ENCODE peak calls at places on chromosomes 6 and 20, in four cellular contexts. H, X, Q and V are unnamed samples.

GRCh38 chr6:125942677-125943527 is 13.7 kb upstream of the HINT3 start:
- DNase-seq in X (peak), H (no peak), Q (no peak), V (peak)

GRCh38 chr20:25272223-25273000 is 24.5 kb downstream of the PYGB start:
- DNase-seq in X (no peak), H (no peak), Q (no peak), V (no peak)

GRCh38 chr6:45192556-45192955 is 135.6 kb upstream of the RUNX2 start:
- DNase-seq in H (no peak), Q (no peak), X (peak), V (no peak)

GRCh38 chr20:44752099-44752931 is 6.7 kb downstream of the KCNK15 start:
- DNase-seq in Q (no peak), H (no peak), X (no peak), V (no peak)

GRCh38 chr20:17841751-17842191 is 126.8 kb downstream of the SNX5 start:
- DNase-seq in Q (no peak), H (no peak), X (peak), V (no peak)

GRCh38 chr20:57079016-57080005 is 187.1 kb downstream of the BMP7 start:
- DNase-seq in H (no peak), Q (no peak), X (no peak), V (no peak)

GRCh38 chr6:16637635-16638034 is 123.6 kb downstream of the ATXN1 start:
- DNase-seq in H (no peak), X (no peak), Q (no peak), V (no peak)

GRCh38 chr20:61683721-61684120 is 382.0 kb downstream of the TAF4 start:
- DNase-seq in H (no peak), Q (no peak), X (no peak), V (no peak)

GRCh38 chr6:107866606-107867301 is 42.6 kb upstream of the SCML4 start:
- DNase-seq in H (no peak), X (peak), Q (no peak), V (peak)

GRCh38 chr20:10469599-10469998 is 34.5 kb downstream of the SLX4IP start:
- DNase-seq in H (peak), X (peak), Q (no peak), V (peak)

GRCh38 chr6:41767112-41767946 is 12.4 kb downstream of the FRS3 start:
- DNase-seq in X (peak), H (no peak), Q (no peak), V (peak)

GRCh38 chr6:31009731-31010130 is 543 bp upstream of the MUC22 start:
- DNase-seq in H (no peak), X (no peak), Q (no peak), V (no peak)

GRCh38 chr20:31551581-31552081 is 37.4 kb downstream of the HM13 start:
- DNase-seq in H (no peak), Q (no peak), X (no peak), V (no peak)

GRCh38 chr20:18272451-18272850 is 15.9 kb upstream of the ZNF133 start:
- DNase-seq in X (no peak), Q (no peak), H (no peak), V (peak)

GRCh38 chr6:165987483-165988305 is 180.0 kb downstream of the TBXT start:
- DNase-seq in Q (peak), X (peak), H (no peak), V (peak)

GRCh38 chr6:107569456-107569855 is 79.5 kb downstream of the SOBP start:
- DNase-seq in X (no peak), Q (no peak), H (no peak), V (no peak)

GRCh38 chr6:166097914-166098522 is 69.6 kb downstream of the TBXT start:
- DNase-seq in Q (peak), X (peak), H (peak), V (peak)

GRCh38 chr20:44496976-44497375 is 21.3 kb downstream of the TTPAL start:
- DNase-seq in Q (no peak), H (peak), X (peak), V (no peak)

GRCh38 chr6:28474441-28475219 is 31.3 kb upstream of the ZSCAN23 start:
- DNase-seq in H (peak), X (peak), Q (no peak), V (peak)

GRCh38 chr20:1950836-1951235 is 43.0 kb downstream of the PDYN start:
- DNase-seq in X (no peak), Q (no peak), H (no peak), V (peak)

GRCh38 chr6:31351734-31352496 is 5.1 kb downstream of the HLA-B start:
- DNase-seq in X (no peak), H (no peak), Q (no peak), V (no peak)

GRCh38 chr20:41443667-41444066 is 77.0 kb upstream of the EMILIN3 start:
- DNase-seq in X (no peak), H (no peak), Q (no peak), V (no peak)

GRCh38 chr20:41391587-41392001 is 25.0 kb upstream of the EMILIN3 start:
- DNase-seq in X (no peak), Q (no peak), H (no peak), V (peak)

GRCh38 chr6:131924881-131925474 is 26.2 kb downstream of the CCN2 start:
- DNase-seq in X (peak), H (no peak), Q (no peak), V (peak)

GRCh38 chr6:170232186-170233002 is 58.5 kb downstream of the DLL1 start:
- DNase-seq in H (no peak), X (peak), Q (no peak), V (no peak)

GRCh38 chr6:127855542-127856159 is 45.2 kb downstream of the THEMIS start:
- DNase-seq in X (peak), Q (no peak), H (no peak), V (peak)

GRCh38 chr20:38128691-38129090 is 36.4 kb downstream of the TGM2 start:
- DNase-seq in H (no peak), X (no peak), Q (no peak), V (no peak)

GRCh38 chr6:73585566-73586415 is 65.0 kb upstream of the EEF1A1 start:
- DNase-seq in H (no peak), X (peak), Q (peak), V (peak)

GRCh38 chr6:93567164-93567563 is 147.8 kb upstream of the EPHA7 start:
- DNase-seq in X (no peak), Q (no peak), H (no peak), V (no peak)

GRCh38 chr6:164114656-164115055 is 700.1 kb downstream of the QKI start:
- DNase-seq in X (no peak), H (no peak), Q (no peak), V (no peak)

GRCh38 chr6:5695260-5696245 is 311.2 kb downstream of the NRN1 start:
- DNase-seq in X (peak), Q (no peak), H (no peak), V (peak)

GRCh38 chr6:37125779-37126553 is 44.0 kb upstream of the PIM1 start:
- DNase-seq in X (no peak), Q (peak), H (peak), V (peak)

GRCh38 chr6:27994616-27995015 is 37.6 kb downstream of the OR2B6 start:
- DNase-seq in X (no peak), Q (no peak), H (no peak), V (no peak)

GRCh38 chr20:17646209-17646717 is 35.8 kb downstream of the RRBP1 start:
- DNase-seq in H (no peak), X (no peak), Q (no peak), V (no peak)

GRCh38 chr20:43969501-43969900 is 54.8 kb downstream of the TOX2 start:
- DNase-seq in H (no peak), X (no peak), Q (no peak), V (no peak)

GRCh38 chr6:7312616-7313504 is at the start of gene SSR1:
- DNase-seq in H (peak), Q (peak), X (peak), V (peak)
- H3K23ac ChIP-seq in H (no peak), Q (no peak), X (peak), V (no peak)

GRCh38 chr6:169161572-169162167 is 92.0 kb downstream of the THBS2 start:
- DNase-seq in H (no peak), Q (no peak), X (peak), V (no peak)

GRCh38 chr6:169160855-169161560 is 92.6 kb downstream of the THBS2 start:
- DNase-seq in Q (no peak), H (no peak), X (no peak), V (no peak)

GRCh38 chr6:169159331-169159730 is 94.3 kb downstream of the THBS2 start:
- DNase-seq in H (no peak), X (no peak), Q (no peak), V (no peak)

GRCh38 chr6:169158750-169159149 is 94.9 kb downstream of the THBS2 start:
- DNase-seq in Q (no peak), H (no peak), X (peak), V (peak)

GRCh38 chr6:169160091-169160854 is 93.4 kb downstream of the THBS2 start:
- DNase-seq in X (no peak), Q (no peak), H (no peak), V (no peak)
- H3K18ac ChIP-seq in X (no peak), Q (no peak), H (no peak), V (no peak)

GRCh38 chr6:40490508-40490907 is 96.7 kb downstream of the LRFN2 start:
- DNase-seq in H (no peak), X (no peak), Q (no peak), V (no peak)
- H4K5ac ChIP-seq in H (no peak), X (no peak), Q (no peak), V (no peak)

GRCh38 chr6:70886661-70887060 is 70.2 kb downstream of the B3GAT2 start:
- DNase-seq in H (no peak), X (no peak), Q (no peak), V (no peak)
- H3K23ac ChIP-seq in H (no peak), X (no peak), Q (no peak), V (no peak)

GRCh38 chr20:4722571-4722970 is 862 bp downstream of the PRND start:
- DNase-seq in X (no peak), H (no peak), Q (no peak), V (peak)

GRCh38 chr20:4725263-4725550 is 3.5 kb downstream of the PRND start:
- DNase-seq in Q (no peak), H (no peak), X (no peak), V (no peak)

GRCh38 chr20:4722993-4723392 is 1.3 kb downstream of the PRND start:
- DNase-seq in Q (no peak), X (no peak), H (no peak), V (no peak)

GRCh38 chr20:4726710-4727391 is 5.1 kb downstream of the PRND start:
- DNase-seq in Q (no peak), H (no peak), X (peak), V (peak)

DNA sequence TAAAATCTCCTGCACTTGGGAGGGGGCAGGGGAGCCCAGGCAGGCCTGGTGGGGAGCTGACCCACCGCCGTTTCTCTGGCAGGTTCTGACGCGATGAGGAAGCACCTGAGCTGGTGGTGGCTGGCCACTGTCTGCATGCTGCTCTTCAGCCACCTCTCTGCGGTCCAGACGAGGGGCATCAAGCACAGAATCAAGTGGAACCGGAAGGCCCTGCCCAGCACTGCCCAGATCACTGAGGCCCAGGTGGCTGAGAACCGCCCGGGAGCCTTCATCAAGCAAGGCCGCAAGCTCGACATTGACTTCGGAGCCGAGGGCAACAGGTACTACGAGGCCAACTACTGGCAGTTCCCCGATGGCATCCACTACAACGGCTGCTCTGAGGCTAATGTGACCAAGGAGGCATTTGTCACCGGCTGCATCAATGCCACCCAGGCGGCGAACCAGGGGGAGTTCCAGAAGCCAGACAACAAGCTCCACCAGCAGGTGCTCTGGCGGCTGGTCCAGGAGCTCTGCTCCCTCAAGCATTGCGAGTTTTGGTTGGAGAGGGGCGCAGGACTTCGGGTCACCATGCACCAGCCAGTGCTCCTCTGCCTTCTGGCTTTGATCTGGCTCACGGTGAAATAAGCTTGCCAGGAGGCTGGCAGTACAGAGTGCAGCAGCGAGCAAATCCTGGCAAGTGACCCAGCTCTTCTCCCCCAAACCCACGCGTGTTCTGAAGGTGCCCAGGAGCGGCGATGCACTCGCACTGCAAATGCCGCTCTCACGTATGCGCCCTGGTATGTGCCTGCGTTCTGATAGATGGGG is 3.0 kb downstream of the PRND start:
- DNase-seq in Q (no peak), X (no peak), H (no peak), V (no peak)
- H3K18ac ChIP-seq in Q (no peak), X (no peak), H (no peak), V (no peak)

DNA sequence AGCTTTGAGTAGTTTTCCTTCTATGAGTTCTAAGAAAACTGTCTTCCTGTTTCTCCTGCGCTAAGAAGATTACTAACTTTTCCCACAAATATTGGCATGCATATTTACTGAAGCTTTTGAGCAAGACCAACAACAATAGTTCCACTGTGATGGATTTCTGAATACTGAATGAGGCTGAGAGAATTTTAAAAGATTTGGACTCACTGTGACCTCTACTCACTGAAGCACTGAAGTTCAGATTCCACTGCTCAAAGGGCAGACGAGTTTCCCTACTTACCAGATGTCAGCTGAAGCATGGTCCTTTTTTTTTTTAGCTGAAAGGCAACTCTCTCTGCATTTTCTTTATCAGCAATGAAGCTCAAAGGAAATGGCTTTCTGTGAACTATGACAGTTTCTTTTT is 718.5 kb downstream of the RFPL4B start:
- DNase-seq in Q (no peak), H (no peak), X (peak), V (no peak)
- H4K5ac ChIP-seq in Q (no peak), H (no peak), X (peak), V (no peak)

DNA sequence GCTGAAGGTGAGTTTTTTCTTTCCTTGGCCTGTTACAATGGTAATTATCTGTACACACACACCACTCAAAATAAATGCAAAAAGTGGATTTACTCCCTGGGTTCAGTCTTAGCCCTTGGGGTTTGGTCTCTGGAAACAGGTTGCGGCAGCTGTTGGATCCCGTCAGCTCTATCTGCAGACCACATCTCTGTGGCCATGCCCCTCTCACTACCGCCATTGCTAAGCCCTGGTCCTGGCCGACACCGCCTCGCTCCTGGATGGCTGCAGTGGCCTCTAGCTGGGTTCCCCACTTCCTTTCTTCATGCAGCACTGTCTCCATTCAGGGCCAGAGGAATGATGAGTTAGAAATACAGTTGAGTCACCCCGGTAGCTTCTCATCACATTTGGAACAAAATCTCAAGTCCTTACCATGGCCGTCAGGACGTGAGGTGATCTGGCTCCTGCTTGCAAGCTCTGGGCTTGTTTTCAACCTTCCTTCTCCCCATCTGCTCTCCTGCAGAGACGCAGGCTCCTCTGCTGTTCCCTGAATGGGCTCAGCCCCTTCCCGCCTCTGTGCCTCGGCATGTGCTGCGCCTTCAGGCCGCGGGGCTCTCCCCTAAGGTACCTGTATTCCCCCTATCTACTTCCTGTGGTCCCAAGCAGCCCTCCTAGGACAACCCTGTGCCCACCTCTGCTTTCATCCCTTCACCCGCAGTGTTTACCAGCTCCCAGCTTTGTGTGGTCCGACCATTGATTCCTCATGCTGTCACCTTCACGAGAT is 38.0 kb downstream of the EFCAB8 start:
- DNase-seq in H (no peak), Q (no peak), X (no peak), V (no peak)
- H3K23ac ChIP-seq in H (no peak), Q (no peak), X (no peak), V (no peak)

GRCh38 chr20:58146761-58147160 is 81.7 kb downstream of the ANKRD60 start:
- DNase-seq in Q (no peak), X (no peak), H (no peak), V (no peak)

GRCh38 chr20:58147628-58148370 is 80.7 kb downstream of the ANKRD60 start:
- DNase-seq in X (no peak), Q (no peak), H (no peak), V (peak)

GRCh38 chr20:58150772-58151171 is 77.7 kb downstream of the ANKRD60 start:
- DNase-seq in X (no peak), Q (peak), H (peak), V (peak)

GRCh38 chr20:58149412-58150091 is 78.9 kb downstream of the ANKRD60 start:
- DNase-seq in H (no peak), X (no peak), Q (no peak), V (no peak)

DNA sequence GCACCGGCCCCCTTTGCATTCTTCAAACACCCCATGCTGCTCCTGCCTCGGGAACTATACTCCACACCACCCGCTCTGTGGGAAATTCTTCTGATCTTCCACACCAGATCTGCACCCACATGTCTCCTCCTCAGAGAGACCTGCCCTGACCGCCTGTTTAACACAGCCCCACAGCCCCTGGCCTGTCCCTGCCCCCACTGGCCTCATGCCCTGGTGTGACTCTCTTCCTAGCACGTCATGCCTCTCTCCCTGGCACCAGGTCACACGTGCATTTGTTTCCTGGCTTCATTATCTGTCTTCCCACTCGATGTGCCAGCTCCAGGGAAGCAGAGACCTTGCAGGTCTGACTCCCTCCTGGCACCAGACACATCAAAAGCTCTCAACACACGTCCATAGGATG is 79.6 kb downstream of the ANKRD60 start:
- DNase-seq in X (no peak), Q (no peak), H (no peak), V (no peak)
- H3K18ac ChIP-seq in X (no peak), Q (no peak), H (no peak), V (no peak)

GRCh38 chr6:71531841-71532240 is 243.2 kb downstream of the OGFRL1 start:
- DNase-seq in H (no peak), Q (peak), X (no peak), V (no peak)

GRCh38 chr6:71529026-71529425 is 240.4 kb downstream of the OGFRL1 start:
- DNase-seq in H (no peak), Q (no peak), X (no peak), V (no peak)

GRCh38 chr6:71531006-71531405 is 242.4 kb downstream of the OGFRL1 start:
- DNase-seq in Q (no peak), X (peak), H (no peak), V (no peak)

GRCh38 chr6:71527831-71528377 is 239.3 kb downstream of the OGFRL1 start:
- DNase-seq in H (no peak), Q (no peak), X (peak), V (no peak)

DNA sequence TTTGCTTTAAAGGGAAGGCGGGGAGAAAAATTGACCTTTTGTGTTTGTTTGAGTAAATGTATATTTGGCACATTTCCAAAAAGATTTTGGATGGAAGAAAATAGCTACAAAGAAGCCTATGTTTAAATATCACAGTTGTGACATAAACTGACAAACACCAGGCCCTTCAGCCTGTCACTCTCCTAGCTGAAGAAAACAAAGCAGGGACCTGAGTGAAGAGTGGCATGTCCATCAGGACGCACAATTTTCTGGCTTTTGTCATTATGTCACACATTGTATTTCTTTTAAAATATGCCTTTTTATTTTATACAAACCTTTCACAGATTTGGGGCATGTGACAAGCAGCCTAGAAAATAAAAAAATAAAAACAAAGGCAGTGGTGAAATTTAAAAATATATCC is 241.2 kb downstream of the OGFRL1 start:
- DNase-seq in X (no peak), H (no peak), Q (no peak), V (no peak)
- H4K5ac ChIP-seq in X (no peak), H (no peak), Q (no peak), V (no peak)